ENCODE peak calls at places on chromosomes 4 and X, in seven cellular contexts. E, S, N, J, C, A and V are unnamed samples.

GRCh38 chrX:15579778-15580747 is 20.7 kb downstream of the ACE2 start:
- DNase-seq in E (peak), S (no peak), N (no peak), J (no peak), C (no peak), A (no peak), V (no peak)

GRCh38 chr4:55080174-55080865 is 45.1 kb downstream of the KDR start:
- DNase-seq in N (no peak), J (no peak), E (peak), S (no peak), C (no peak), A (no peak), V (no peak)

GRCh38 chrX:4754878-4755604 is 1041.6 kb upstream of the PRKX start:
- DNase-seq in A (no peak), J (no peak), S (no peak), E (no peak), C (no peak), N (no peak), V (no peak)

GRCh38 chrX:23937100-23937499 is 29.3 kb downstream of the CXorf58 start:
- DNase-seq in C (no peak), S (no peak), N (no peak), J (no peak), A (no peak), E (peak), V (no peak)

GRCh38 chrX:64204701-64205440 is 637 bp downstream of the AMER1 start:
- DNase-seq in A (peak), S (no peak), J (peak), C (peak), E (peak), N (no peak), V (peak)

GRCh38 chr4:21991537-21991936 is 43.0 kb upstream of the KCNIP4 start:
- DNase-seq in A (no peak), E (no peak), N (no peak), C (no peak), J (no peak), S (no peak), V (no peak)

GRCh38 chr4:3516836-3517730 is 15.1 kb downstream of the LRPAP1 start:
- DNase-seq in S (no peak), N (no peak), E (no peak), C (no peak), J (no peak), A (no peak), V (no peak)

GRCh38 chr4:150828159-150828558 is 186.9 kb downstream of the LRBA start:
- DNase-seq in S (peak), N (peak), E (no peak), C (peak), A (no peak), J (no peak), V (no peak)

GRCh38 chr4:140497776-140498636 is at the start of gene MGAT4D:
- DNase-seq in E (no peak), J (no peak), N (no peak), S (no peak), A (no peak), C (peak), V (peak)

GRCh38 chr4:26866781-26867180 is 6.1 kb downstream of the STIM2 start:
- DNase-seq in N (no peak), E (no peak), J (no peak), A (no peak), C (no peak), S (no peak), V (no peak)

GRCh38 chrX:136731207-136731782 is 49.4 kb downstream of the ARHGEF6 start:
- DNase-seq in N (no peak), J (no peak), S (no peak), A (no peak), C (no peak), E (no peak), V (no peak)

GRCh38 chr4:40516651-40517050 is 113.0 kb downstream of the RBM47 start:
- DNase-seq in A (no peak), E (no peak), S (no peak), N (no peak), C (no peak), J (no peak), V (no peak)

GRCh38 chr4:109113511-109113910 is 188.9 kb downstream of the COL25A1 start:
- DNase-seq in A (no peak), J (no peak), S (no peak), N (no peak), E (peak), C (no peak), V (no peak)

GRCh38 chr4:21699437-21699836 is 249.1 kb downstream of the KCNIP4 start:
- DNase-seq in E (no peak), J (no peak), C (no peak), N (no peak), A (no peak), S (no peak), V (no peak)

GRCh38 chr4:112951362-112951962 is 98.0 kb upstream of the ANK2 start:
- DNase-seq in J (no peak), N (no peak), S (no peak), E (peak), A (no peak), C (no peak), V (no peak)

GRCh38 chr4:61837395-61837794 is 637.3 kb downstream of the ADGRL3 start:
- DNase-seq in N (no peak), J (no peak), S (no peak), C (no peak), E (no peak), A (no peak), V (no peak)

GRCh38 chrX:20594985-20595384 is 328.3 kb upstream of the RPS6KA3 start:
- DNase-seq in N (no peak), C (no peak), E (no peak), A (no peak), J (no peak), S (no peak), V (peak)

GRCh38 chrX:40866878-40867277 is 131.5 kb upstream of the MED14 start:
- DNase-seq in E (no peak), N (no peak), S (no peak), C (no peak), J (no peak), A (no peak), V (no peak)

GRCh38 chr4:7285244-7286122 is 93.1 kb downstream of the SORCS2 start:
- DNase-seq in A (no peak), S (no peak), E (no peak), J (no peak), N (no peak), C (no peak), V (no peak)

GRCh38 chr4:144711685-144712456 is 65.9 kb downstream of the HHIP start:
- DNase-seq in S (no peak), N (no peak), C (no peak), J (no peak), A (no peak), E (no peak), V (no peak)

GRCh38 chrX:115535844-115536243 is 25.1 kb upstream of the PLS3 start:
- DNase-seq in S (no peak), E (peak), C (no peak), J (no peak), A (no peak), N (no peak), V (no peak)

GRCh38 chrX:70504772-70505450 is 60.3 kb downstream of the DLG3 start:
- DNase-seq in E (no peak), N (no peak), J (no peak), A (no peak), C (peak), S (no peak), V (no peak)

GRCh38 chr4:94304365-94304971 is 38.2 kb downstream of the HPGDS start:
- DNase-seq in E (peak), A (no peak), S (no peak), N (no peak), J (no peak), C (no peak), V (peak)

GRCh38 chrX:49840679-49841078 is 11.6 kb downstream of the PAGE4 start:
- DNase-seq in N (peak), A (peak), E (peak), S (no peak), C (peak), J (peak), V (peak)

GRCh38 chrX:47628980-47629379 is 750 bp downstream of the CFP start:
- DNase-seq in E (no peak), S (no peak), A (no peak), J (no peak), N (no peak), C (no peak), V (no peak)

GRCh38 chr4:87354168-87355102 is 31.8 kb upstream of the HSD17B13 start:
- DNase-seq in E (peak), A (no peak), J (no peak), C (no peak), N (peak), S (no peak), V (no peak)

GRCh38 chrX:11151799-11152591 is 40.9 kb downstream of the HCCS start:
- DNase-seq in C (no peak), N (no peak), E (peak), A (no peak), S (no peak), J (peak), V (no peak)

GRCh38 chr4:79467246-79467932 is 59.4 kb upstream of the GK2 start:
- DNase-seq in S (no peak), N (no peak), J (no peak), C (no peak), A (no peak), E (peak), V (no peak)

GRCh38 chr4:89660851-89661250 is 176.1 kb downstream of the SNCA start:
- DNase-seq in A (no peak), S (no peak), N (no peak), J (no peak), C (no peak), E (peak), V (no peak)